ENCODE peak calls at places on chromosome 19, in ten cellular contexts. Z is AG09309, E is psoas muscle, H is BE2C, O is tibial artery, J is neural progenitor cell, X is tibial nerve, S is GM20000, Y is AG09319, K is upper lobe of left lung. Q is an unnamed sample.
A peak's percentile ranks its signal among the peaks of the same experiment; 100 is the strongest.

GRCh38 chr19:13031917-13032623 is 36.8 kb downstream of the NFIX start:
- DNase-seq in X (peak; percentile 46), K (no peak), Z (no peak), Y (no peak), H (no peak), S (no peak), E (peak; percentile 77), O (no peak), J (peak; percentile 81), Q (no peak)

GRCh38 chr19:33298146-33298911 is 4.0 kb downstream of the CEBPA start:
- DNase-seq in J (no peak), Y (no peak), E (no peak), S (no peak), X (no peak), O (no peak), K (peak; percentile 74), H (no peak), Z (no peak), Q (no peak)

GRCh38 chr19:7926021-7926726 is at the start of gene CTXN1:
- DNase-seq in S (peak; percentile 97), E (peak; percentile 82), Z (no peak), J (peak; percentile 91), O (peak; percentile 84), H (peak; percentile 91), X (peak; percentile 64), K (peak; percentile 59), Y (no peak), Q (peak; percentile 94)

GRCh38 chr19:40567750-40568494 is 8.8 kb upstream of the SHKBP1 start:
- DNase-seq in O (no peak), X (no peak), Y (no peak), Z (no peak), J (peak; percentile 63), E (no peak), H (no peak), K (no peak), S (no peak), Q (peak; percentile 53)

GRCh38 chr19:57947419-57948134 is at the start of gene ZNF256:
- DNase-seq in O (peak; percentile 96), K (peak; percentile 86), X (peak; percentile 84), Y (peak; percentile 77), S (peak; percentile 95), J (peak; percentile 99), E (peak; percentile 97), Z (peak; percentile 70), H (peak; percentile 98), Q (peak; percentile 91)

GRCh38 chr19:7705387-7706187 is 3.7 kb upstream of the FCER2 start:
- DNase-seq in O (peak; percentile 69), Y (no peak), S (peak; percentile 65), J (no peak), Z (no peak), H (no peak), E (peak; percentile 63), X (peak; percentile 33), K (peak; percentile 78), Q (no peak)

GRCh38 chr19:51621178-51621577 is 9.0 kb downstream of the SIGLEC5 start:
- DNase-seq in Z (no peak), E (no peak), S (peak; percentile 57), K (peak; percentile 25), O (no peak), Y (no peak), H (no peak), X (no peak), J (no peak), Q (no peak)

GRCh38 chr19:46890423-46891170 is 29.8 kb downstream of the ARHGAP35 start:
- DNase-seq in O (no peak), J (no peak), Z (peak; percentile 98), S (no peak), X (no peak), Y (peak; percentile 92), K (no peak), H (no peak), E (no peak), Q (no peak)

GRCh38 chr19:29381353-29382203 is 144.2 kb upstream of the VSTM2B start:
- DNase-seq in S (no peak), X (no peak), K (peak; percentile 10), O (peak; percentile 45), Z (no peak), Y (no peak), H (no peak), E (no peak), J (no peak), Q (no peak)

GRCh38 chr19:12777217-12778019 is 2.1 kb upstream of the HOOK2 start:
- DNase-seq in K (peak; percentile 87), Z (no peak), E (peak; percentile 88), Y (no peak), S (peak; percentile 83), H (peak; percentile 92), J (peak; percentile 89), X (peak; percentile 78), O (peak; percentile 88), Q (peak; percentile 91)

GRCh38 chr19:18339703-18340102 is 695 bp upstream of the PGPEP1 start:
- DNase-seq in Z (no peak), H (no peak), O (no peak), E (no peak), J (peak; percentile 29), S (peak; percentile 51), K (no peak), Y (no peak), X (no peak), Q (peak; percentile 25)

GRCh38 chr19:18342090-18342632 is 1.8 kb downstream of the PGPEP1 start:
- DNase-seq in O (no peak), J (no peak), Y (no peak), S (no peak), X (no peak), E (no peak), Z (no peak), K (no peak), H (no peak), Q (no peak)

GRCh38 chr19:18340237-18340989 is at the start of gene PGPEP1:
- DNase-seq in H (peak; percentile 89), O (peak; percentile 83), K (peak; percentile 79), Z (no peak), Y (no peak), J (peak; percentile 89), X (peak; percentile 16), E (peak; percentile 84), S (peak; percentile 92), Q (peak; percentile 81)

GRCh38 chr19:18338471-18339001 is 1.9 kb upstream of the PGPEP1 start:
- DNase-seq in O (no peak), J (no peak), E (no peak), Z (no peak), S (no peak), Y (no peak), H (no peak), K (no peak), X (no peak), Q (no peak)

DNA sequence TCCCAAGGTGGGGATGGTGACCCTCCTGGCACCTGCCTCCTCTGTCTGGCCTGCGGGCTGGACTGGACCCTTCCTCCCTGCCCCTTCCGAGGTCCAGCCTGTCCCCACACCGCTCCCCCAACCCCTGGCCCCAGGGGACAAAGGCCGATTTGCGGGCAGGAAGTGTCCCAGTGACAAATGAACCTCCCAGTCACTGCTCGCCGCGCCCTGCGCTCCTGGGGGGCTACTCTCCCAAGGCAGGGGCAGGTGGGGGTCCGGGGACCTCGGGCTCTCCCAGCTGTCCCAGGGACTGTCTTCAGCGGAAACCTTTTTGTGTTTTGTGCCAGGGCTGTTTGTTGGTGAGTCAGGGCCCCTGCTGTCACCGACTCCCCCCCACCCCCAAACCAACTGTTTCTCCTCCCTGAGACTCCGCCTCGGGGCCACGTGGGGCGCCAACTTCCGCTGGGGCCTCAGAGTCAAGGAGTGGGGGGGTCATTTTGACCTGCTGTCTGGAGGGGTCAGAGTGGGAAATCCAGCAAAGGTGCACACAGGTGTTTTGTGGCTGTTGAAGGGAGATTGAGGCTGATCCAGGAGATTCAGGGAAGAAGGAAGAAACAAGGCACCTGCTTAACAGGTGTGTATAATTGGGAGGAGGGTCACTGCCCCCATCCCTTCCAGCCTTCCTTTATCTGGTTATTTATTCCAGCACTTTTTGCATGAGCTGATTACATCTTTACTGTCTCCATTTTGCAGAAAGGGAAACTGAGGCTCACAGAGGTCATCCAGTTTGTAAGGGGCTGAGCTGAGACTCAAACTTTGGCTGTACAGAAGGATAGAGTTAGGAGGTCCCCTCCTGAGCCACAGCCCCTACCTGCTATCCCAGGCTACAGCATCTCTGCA is 831 bp downstream of the PGPEP1 start:
- DNase-seq in X (peak; percentile 47), J (peak; percentile 39), S (peak; percentile 88), H (no peak), K (peak; percentile 72), Z (no peak), E (peak; percentile 84), Y (no peak), O (peak; percentile 82), Q (peak; percentile 40)
- TF ChIP-seq CTCF in X (no peak), J (no peak), S (no peak), H (no peak), K (no peak), Z (no peak), E (no peak), Y (no peak), O (no peak), Q (no peak)

DNA sequence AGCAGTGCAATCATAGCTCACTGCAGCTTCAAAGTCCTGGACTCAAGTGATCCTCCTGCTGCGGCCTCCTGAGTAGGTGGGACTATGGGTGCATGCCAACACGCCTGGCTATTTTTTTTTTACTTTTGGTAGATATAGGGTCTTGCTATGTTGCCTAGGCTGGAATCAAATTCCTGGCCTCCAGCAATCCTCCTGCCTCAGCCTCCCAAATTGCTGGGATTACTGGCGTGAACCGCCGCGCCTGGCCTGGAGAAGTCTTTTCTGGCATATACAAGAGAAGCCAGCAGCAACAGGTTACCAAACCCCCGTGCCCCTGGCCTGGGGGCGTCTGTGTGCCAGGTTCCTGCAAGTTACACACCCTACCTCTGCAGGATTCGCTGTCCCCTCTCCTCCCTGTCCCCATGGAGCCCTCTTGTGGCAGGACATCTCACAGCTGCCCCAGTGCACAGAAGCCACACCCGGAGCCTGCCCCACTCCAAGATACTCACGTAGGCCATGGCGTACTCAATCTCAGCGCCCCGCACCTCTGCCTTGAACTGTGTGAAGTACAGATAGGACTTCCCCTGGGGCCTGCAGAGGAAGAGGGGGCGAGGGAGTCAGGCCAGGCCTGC is 9.9 kb downstream of the MYDGF start:
- DNase-seq in E (no peak), Z (no peak), J (peak; percentile 58), Y (no peak), S (no peak), O (no peak), X (no peak), H (peak; percentile 66), K (no peak), Q (no peak)
- TF ChIP-seq CTCF in E (peak; percentile 42), Z (peak; percentile 10), J (peak; percentile 42), Y (peak; percentile 1), S (peak; percentile 16), O (no peak), X (no peak), H (peak; percentile 61), K (no peak), Q (no peak)

GRCh38 chr19:48975947-48976847 is 11.1 kb downstream of the FTL start:
- DNase-seq in E (no peak), O (no peak), Z (no peak), J (peak; percentile 71), K (no peak), Y (no peak), S (no peak), H (peak; percentile 71), X (no peak), Q (no peak)
- TF ChIP-seq CTCF in E (no peak), O (no peak), Z (no peak), J (no peak), K (no peak), Y (no peak), S (no peak), H (peak; percentile 20), X (no peak), Q (no peak)

DNA sequence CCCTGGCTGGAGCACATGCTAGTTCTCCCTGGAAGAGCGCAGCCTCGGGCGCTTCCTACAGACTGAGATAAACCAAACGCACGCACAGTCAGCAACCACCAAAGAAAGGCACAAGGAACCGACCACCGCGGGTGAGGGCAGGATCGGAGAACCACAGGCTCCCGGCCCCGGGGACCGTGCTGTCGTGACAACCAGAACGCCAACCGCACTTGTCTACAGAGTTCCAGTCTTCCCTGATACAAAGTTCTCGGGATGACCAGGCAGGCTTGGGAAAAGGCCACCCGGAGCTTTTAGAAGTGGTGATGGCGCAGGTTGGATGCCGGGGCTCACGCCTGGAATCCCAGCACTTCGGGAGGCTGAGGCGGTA is 33.1 kb upstream of the CACTIN start:
- DNase-seq in X (no peak), K (no peak), Y (no peak), O (no peak), S (no peak), Z (no peak), J (no peak), H (no peak), E (no peak), Q (no peak)
- TF ChIP-seq CTCF in X (no peak), K (no peak), Y (no peak), O (no peak), S (no peak), Z (no peak), J (no peak), H (no peak), E (no peak), Q (no peak)

Q was measured in nephron progenitor cell.